ENCODE peak calls at places on chromosomes 13 and 19, in eight cellular contexts. U is foreskin fibroblast; B is colonic mucosa; Z is AG04450; D is breast epithelium; M is CD8-positive, alpha-beta T cell; L is uterus; C is astrocyte. S is an unnamed sample.

GRCh38 chr13:30142502-30143211 is 164.7 kb downstream of the KATNAL1 start:
- DNase-seq in U (peak), B (no peak), Z (peak), D (peak), M (no peak), L (peak), C (peak), S (no peak)

GRCh38 chr19:34990578-34991192 is 9.4 kb upstream of the GRAMD1A start:
- DNase-seq in U (no peak), B (no peak), Z (no peak), D (no peak), M (no peak), L (no peak), C (no peak), S (no peak)

GRCh38 chr13:90919153-90919552 is 428.3 kb upstream of the MIR17HG start:
- DNase-seq in U (no peak), B (no peak), Z (no peak), D (no peak), M (no peak), L (no peak), C (no peak), S (no peak)

GRCh38 chr13:113887700-113888201 is 23.9 kb upstream of the GAS6 start:
- DNase-seq in U (no peak), B (no peak), Z (no peak), D (no peak), M (no peak), L (no peak), C (peak), S (no peak)

GRCh38 chr19:14561249-14561648 is 10.6 kb downstream of the NDUFB7 start:
- DNase-seq in U (no peak), B (no peak), Z (no peak), D (no peak), M (no peak), L (no peak), C (no peak), S (no peak)

GRCh38 chr13:21242236-21242635 is 65.8 kb downstream of the MRPL57 start:
- DNase-seq in U (no peak), B (no peak), Z (no peak), D (no peak), M (no peak), L (no peak), C (no peak), S (no peak)

GRCh38 chr13:29849071-29849541 is 1.3 kb downstream of the UBL3 start:
- DNase-seq in U (peak), B (peak), Z (no peak), D (no peak), M (no peak), L (no peak), C (peak), S (no peak)

GRCh38 chr19:5292453-5292842 is 48.2 kb downstream of the PTPRS start:
- DNase-seq in U (peak), B (no peak), Z (no peak), D (no peak), M (peak), L (no peak), C (no peak), S (no peak)

GRCh38 chr13:30968734-30969335 is 36.4 kb downstream of the TEX26 start:
- DNase-seq in U (peak), B (no peak), Z (no peak), D (no peak), M (no peak), L (no peak), C (peak), S (no peak)

GRCh38 chr19:16897572-16898056 is 8.8 kb downstream of the F2RL3 start:
- DNase-seq in U (peak), B (no peak), Z (no peak), D (no peak), M (no peak), L (peak), C (peak), S (no peak)

GRCh38 chr13:19634129-19634740 is 776 bp downstream of the MPHOSPH8 start:
- DNase-seq in U (peak), B (no peak), Z (no peak), D (peak), M (peak), L (peak), C (peak), S (no peak)

GRCh38 chr19:43778651-43779050 is 2.1 kb downstream of the KCNN4 start:
- DNase-seq in U (no peak), B (peak), Z (no peak), D (no peak), M (no peak), L (no peak), C (no peak), S (no peak)

GRCh38 chr13:110359840-110360301 is 52.8 kb downstream of the COL4A2 start:
- DNase-seq in U (no peak), B (no peak), Z (peak), D (no peak), M (no peak), L (no peak), C (peak), S (no peak)

GRCh38 chr13:107351305-107351704 is 783.4 kb upstream of the ARGLU1 start:
- DNase-seq in U (no peak), B (no peak), Z (no peak), D (no peak), M (no peak), L (no peak), C (peak), S (peak)

GRCh38 chr13:92661406-92661805 is 565.2 kb upstream of the GPC6 start:
- DNase-seq in U (no peak), B (no peak), Z (no peak), D (no peak), M (no peak), L (no peak), C (no peak), S (no peak)

GRCh38 chr13:45615501-45616101 is at the start of gene ERICH6B:
- DNase-seq in U (peak), B (no peak), Z (no peak), D (no peak), M (no peak), L (no peak), C (no peak), S (no peak)

GRCh38 chr13:59641758-59642157 is 522.0 kb downstream of the DIAPH3 start:
- DNase-seq in U (no peak), B (no peak), Z (no peak), D (no peak), M (no peak), L (no peak), C (peak), S (no peak)

GRCh38 chr13:36822786-36823185 is 3.8 kb downstream of the RFXAP start:
- DNase-seq in U (no peak), B (no peak), Z (no peak), D (no peak), M (no peak), L (no peak), C (peak), S (no peak)

GRCh38 chr13:102484329-102484728 is 82.5 kb upstream of the FGF14 start:
- DNase-seq in U (peak), B (no peak), Z (no peak), D (no peak), M (no peak), L (no peak), C (peak), S (no peak)

GRCh38 chr13:95360052-95360451 is 58.8 kb upstream of the ABCC4 start:
- DNase-seq in U (no peak), B (no peak), Z (no peak), D (no peak), M (no peak), L (no peak), C (no peak), S (no peak)

GRCh38 chr13:50401721-50402510 is 386.7 kb downstream of the KCNRG start:
- DNase-seq in U (peak), B (no peak), Z (no peak), D (no peak), M (no peak), L (no peak), C (peak), S (no peak)
- H3K4me3 ChIP-seq in U (no peak), B (no peak), Z (no peak), D (no peak), M (no peak), L (no peak), C (no peak), S (no peak)

DNA sequence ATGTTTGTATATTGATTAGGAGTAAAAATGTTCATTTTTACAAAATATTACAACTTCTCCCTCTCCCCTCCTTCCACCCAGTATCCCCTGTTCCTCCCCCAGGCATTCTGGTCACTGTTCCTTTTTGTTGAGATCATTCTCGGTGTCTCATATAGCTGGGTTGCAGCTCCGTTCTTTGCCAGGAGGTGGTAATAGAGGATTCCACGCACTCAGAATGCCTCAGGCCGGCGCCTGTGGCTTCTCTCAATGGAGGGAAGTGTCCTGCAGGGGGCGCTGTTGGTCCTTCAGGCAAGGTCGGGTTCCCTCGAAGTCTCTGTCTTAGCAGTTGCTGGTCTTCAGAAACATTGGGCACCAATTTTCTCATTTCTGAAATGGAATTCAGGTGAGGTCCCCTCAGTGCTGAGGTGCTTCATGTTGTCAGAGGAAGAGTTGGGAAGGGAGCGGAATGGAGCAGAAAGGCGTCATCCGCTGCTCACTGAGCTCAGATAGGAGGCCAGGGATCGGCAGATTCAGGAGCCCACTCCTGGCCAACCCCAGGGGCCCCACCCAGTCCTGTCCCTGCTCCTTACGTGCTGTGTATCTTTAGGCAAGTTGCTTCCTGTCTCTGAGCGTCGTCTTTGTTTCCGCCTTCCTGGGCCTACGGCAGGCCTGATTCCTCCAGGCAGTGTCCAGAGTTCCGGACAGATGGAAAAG is 10.3 kb upstream of the GARIN5A start:
- DNase-seq in U (peak), B (peak), Z (no peak), D (no peak), M (peak), L (no peak), C (no peak), S (no peak)
- TF ChIP-seq CTCF in U (peak), B (no peak), Z (peak), D (no peak), M (peak), L (no peak), C (peak), S (peak)

GRCh38 chr19:7670790-7671189 is 1.9 kb downstream of the RETN start:
- DNase-seq in U (no peak), B (no peak), Z (no peak), D (no peak), M (no peak), L (no peak), C (no peak), S (no peak)
- H3K4me3 ChIP-seq in U (no peak), B (no peak), Z (no peak), D (no peak), M (peak), L (no peak), C (no peak), S (no peak)

DNA sequence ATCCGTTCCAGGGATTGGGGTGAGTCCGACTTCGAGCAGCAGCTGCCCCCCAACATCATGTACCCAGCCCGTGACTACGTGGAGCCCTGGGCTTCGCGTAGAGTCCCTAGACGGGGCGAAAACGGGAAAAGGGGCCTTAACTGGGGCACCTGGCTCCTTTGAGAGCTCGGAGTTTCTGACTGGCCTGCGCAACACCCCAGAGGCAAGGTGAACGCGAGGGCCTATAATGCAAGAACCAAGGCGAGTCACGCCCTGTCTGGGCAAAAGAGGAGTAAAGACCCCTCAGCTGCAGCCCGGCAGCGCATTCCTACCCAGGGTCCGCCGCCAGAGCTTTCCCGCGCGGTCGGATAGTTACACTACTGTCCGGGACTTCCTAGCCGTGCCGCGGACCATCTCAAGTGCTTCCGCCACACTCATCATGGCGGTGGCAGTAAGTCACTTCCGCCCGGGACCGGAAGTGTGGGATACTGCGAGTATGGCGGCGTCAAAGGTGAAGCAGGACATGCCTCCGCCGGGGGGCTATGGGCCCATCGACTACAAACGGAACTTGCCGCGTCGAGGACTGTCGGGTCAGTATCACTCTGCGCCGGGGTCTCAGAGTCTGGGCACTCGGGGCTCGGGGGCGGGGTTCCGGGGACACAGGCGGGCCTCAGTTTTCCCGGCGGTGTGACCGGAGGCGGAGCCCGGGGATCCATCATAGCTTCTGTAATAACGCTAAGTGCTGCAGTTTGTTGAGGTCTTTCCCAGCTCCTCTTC is at the start of gene NDUFA13:
- DNase-seq in U (peak), B (peak), Z (peak), D (peak), M (peak), L (peak), C (peak), S (peak)
- TF ChIP-seq CTCF in U (no peak), B (no peak), Z (no peak), D (peak), M (no peak), L (no peak), C (no peak), S (no peak)

GRCh38 chr19:29685326-29685725 is 20.1 kb downstream of the PLEKHF1 start:
- DNase-seq in U (no peak), B (no peak), Z (no peak), D (no peak), M (no peak), L (no peak), C (peak), S (peak)

GRCh38 chr19:29687897-29688728 is 22.9 kb downstream of the PLEKHF1 start:
- DNase-seq in U (peak), B (no peak), Z (no peak), D (no peak), M (no peak), L (no peak), C (peak), S (no peak)

GRCh38 chr19:29690842-29691241 is 24.2 kb downstream of the C19orf12 start:
- DNase-seq in U (peak), B (no peak), Z (no peak), D (no peak), M (no peak), L (no peak), C (no peak), S (no peak)

GRCh38 chr19:29686285-29686805 is 21.1 kb downstream of the PLEKHF1 start:
- DNase-seq in U (no peak), B (no peak), Z (no peak), D (no peak), M (no peak), L (no peak), C (no peak), S (no peak)

DNA sequence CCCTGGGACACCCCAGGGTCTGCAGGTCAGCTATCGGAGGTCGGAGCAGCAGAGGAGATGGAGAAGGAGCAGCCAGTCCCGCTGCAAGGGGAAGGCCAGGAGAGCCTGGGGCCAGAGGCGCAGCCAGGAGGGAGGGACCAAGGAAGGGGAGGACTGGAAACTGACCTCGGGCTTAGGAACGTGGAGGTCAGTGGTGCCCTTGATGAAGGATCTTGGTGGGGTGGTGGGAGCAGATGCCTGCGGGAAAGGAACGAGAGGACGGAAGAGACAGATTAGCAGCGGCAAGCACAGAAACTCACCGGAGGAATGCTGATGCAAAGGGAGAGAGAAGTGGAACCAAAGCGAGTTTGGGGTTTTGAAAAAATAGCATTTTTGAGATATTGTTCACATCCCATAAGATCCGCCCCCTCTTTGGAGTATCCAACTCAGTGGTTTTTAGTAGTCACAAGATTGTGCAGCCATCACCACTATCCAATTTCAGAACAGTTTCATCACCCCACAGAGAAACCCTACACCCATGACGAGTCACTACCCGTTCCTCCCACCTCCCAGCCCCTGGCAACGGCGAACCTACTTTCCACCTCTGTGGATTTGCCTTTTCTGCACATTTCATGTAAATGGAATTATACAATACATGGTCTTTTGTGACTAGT is 22.1 kb downstream of the PLEKHF1 start:
- DNase-seq in U (peak), B (no peak), Z (peak), D (no peak), M (no peak), L (peak), C (peak), S (no peak)
- H3K4me3 ChIP-seq in U (peak), B (no peak), Z (peak), D (peak), M (no peak), L (no peak), C (peak), S (no peak)

DNA sequence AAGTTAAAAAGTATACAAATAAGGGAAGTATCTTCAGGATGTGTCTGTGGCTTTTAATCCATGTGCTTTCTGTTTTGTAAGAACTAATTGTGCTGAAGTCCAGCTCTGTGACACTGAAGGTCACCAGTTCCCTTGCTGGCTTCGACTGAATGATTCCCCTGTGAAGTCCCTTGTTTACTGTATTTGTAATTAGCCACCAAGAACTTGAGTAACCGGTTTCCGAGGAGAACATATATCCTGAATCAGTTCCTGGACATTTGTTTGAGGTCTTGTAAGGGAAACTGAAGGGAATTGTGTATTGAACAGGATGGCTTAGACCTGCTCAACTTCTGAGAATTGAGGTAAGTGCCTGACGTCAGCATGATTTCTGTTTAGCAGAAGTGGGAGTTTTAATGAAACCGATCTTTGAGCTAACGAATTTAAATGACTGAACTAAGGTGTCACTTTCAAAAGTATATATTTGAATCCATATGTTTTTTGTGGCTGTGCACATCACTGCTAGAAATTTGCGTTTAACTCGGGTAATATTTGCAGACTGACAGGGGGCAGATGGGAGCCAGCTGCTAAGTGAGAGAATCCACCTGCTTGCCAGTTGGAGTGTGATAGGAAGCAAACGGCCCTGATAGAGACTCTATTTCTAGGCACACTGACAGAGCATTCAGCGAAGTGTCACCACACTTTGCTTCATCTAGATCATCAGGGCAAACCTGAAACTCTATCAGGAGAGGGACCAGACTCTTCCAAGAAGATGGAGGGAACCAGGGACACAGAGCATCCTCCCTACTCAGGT is 530.0 kb downstream of the RFC3 start:
- DNase-seq in U (no peak), B (no peak), Z (no peak), D (peak), M (no peak), L (no peak), C (no peak), S (peak)
- TF ChIP-seq CTCF in U (no peak), B (no peak), Z (no peak), D (no peak), M (no peak), L (no peak), C (no peak), S (peak)

GRCh38 chr19:55383279-55383788 is 758 bp downstream of the TMEM238 start:
- DNase-seq in U (no peak), B (peak), Z (no peak), D (no peak), M (no peak), L (no peak), C (no peak), S (no peak)
- H3K4me3 ChIP-seq in U (peak), B (peak), Z (peak), D (peak), M (peak), L (peak), C (no peak), S (peak)